ENCODE peak calls at places on chromosomes 12 and 14, in ten cellular contexts. G is LoVo, H is NCI-H1436, O is SW 1271, T is tibial nerve, R is right cardiac atrium, S is HFF-Myc, X is fibroblast of villous mesenchyme, Q is ACHN, E is left lobe of liver. A is an unnamed sample.

GRCh38 chr14:37650356-37651037 is 55.1 kb downstream of the TTC6 start:
- DNase-seq in G (no peak), H (no peak), O (no peak), T (no peak), R (no peak), S (no peak), X (peak; percentile 11), Q (no peak), E (no peak), A (no peak)

GRCh38 chr12:10184261-10184843 is 5.5 kb downstream of the TMEM52B start:
- DNase-seq in G (no peak), H (no peak), O (no peak), T (no peak), R (no peak), S (no peak), X (peak; percentile 97), Q (no peak), E (no peak), A (no peak)

GRCh38 chr12:75856228-75856627 is 175.3 kb downstream of the PHLDA1 start:
- DNase-seq in G (no peak), H (no peak), O (no peak), T (no peak), R (peak; percentile 46), S (no peak), X (no peak), Q (no peak), E (no peak), A (no peak)

GRCh38 chr12:104729610-104730446 is 228.3 kb downstream of the SLC41A2 start:
- DNase-seq in G (no peak), H (no peak), O (no peak), T (no peak), R (no peak), S (no peak), X (no peak), Q (no peak), E (no peak), A (no peak)

GRCh38 chr12:76387614-76388013 is 39.4 kb upstream of the BBS10 start:
- DNase-seq in G (no peak), H (no peak), O (no peak), T (no peak), R (no peak), S (no peak), X (no peak), Q (no peak), E (no peak), A (no peak)

GRCh38 chr14:68255697-68256178 is 436.2 kb downstream of the RAD51B start:
- DNase-seq in G (no peak), H (no peak), O (no peak), T (no peak), R (no peak), S (no peak), X (peak; percentile 68), Q (no peak), E (no peak), A (peak; percentile 58)

GRCh38 chr14:51319181-51319597 is 79.1 kb downstream of the TMX1 start:
- DNase-seq in G (no peak), H (no peak), O (no peak), T (no peak), R (no peak), S (no peak), X (no peak), Q (no peak), E (no peak), A (no peak)

GRCh38 chr14:69999246-69999645 is 120.0 kb downstream of the SMOC1 start:
- DNase-seq in G (peak; percentile 29), H (no peak), O (no peak), T (no peak), R (no peak), S (peak; percentile 9), X (peak; percentile 18), Q (no peak), E (no peak), A (no peak)

GRCh38 chr12:131097247-131098177 is 143.8 kb downstream of the ADGRD1 start:
- DNase-seq in G (no peak), H (no peak), O (no peak), T (no peak), R (peak; percentile 74), S (no peak), X (no peak), Q (no peak), E (no peak), A (no peak)

GRCh38 chr14:78175412-78175811 is 5.2 kb downstream of the NRXN3 start:
- DNase-seq in G (no peak), H (no peak), O (no peak), T (no peak), R (no peak), S (no peak), X (no peak), Q (no peak), E (no peak), A (no peak)

GRCh38 chr12:116599285-116600122 is 40.3 kb downstream of the MAP1LC3B2 start:
- DNase-seq in G (no peak), H (peak; percentile 6), O (no peak), T (peak; percentile 86), R (peak; percentile 94), S (no peak), X (peak; percentile 89), Q (peak; percentile 81), E (peak; percentile 75), A (peak; percentile 33)

GRCh38 chr12:92553389-92553788 is 149.4 kb upstream of the PLEKHG7 start:
- DNase-seq in G (no peak), H (no peak), O (no peak), T (no peak), R (peak; percentile 85), S (no peak), X (no peak), Q (no peak), E (no peak), A (no peak)

GRCh38 chr14:20195911-20196310 is 5.2 kb downstream of the OR11G2 start:
- DNase-seq in G (no peak), H (no peak), O (no peak), T (no peak), R (no peak), S (no peak), X (no peak), Q (no peak), E (no peak), A (no peak)

GRCh38 chr12:31736472-31736871 is 7.7 kb upstream of the AMN1 start:
- DNase-seq in G (peak; percentile 70), H (no peak), O (peak; percentile 71), T (no peak), R (no peak), S (no peak), X (peak; percentile 68), Q (peak; percentile 41), E (no peak), A (peak; percentile 61)

GRCh38 chr14:55609681-55610080 is 29.7 kb downstream of the KTN1 start:
- DNase-seq in G (no peak), H (no peak), O (no peak), T (no peak), R (no peak), S (no peak), X (peak; percentile 41), Q (peak; percentile 39), E (no peak), A (peak; percentile 22)

GRCh38 chr12:93813972-93814821 is 137.0 kb downstream of the CRADD start:
- DNase-seq in G (no peak), H (no peak), O (no peak), T (peak; percentile 76), R (peak; percentile 93), S (no peak), X (peak; percentile 97), Q (no peak), E (peak; percentile 87), A (no peak)